ENCODE peak calls at places on chromosomes 12 and 14, in nine cellular contexts. X is RKO, L is T-helper 9 cell, N is heart left ventricle, M is cardiac muscle cell, T is spleen, J is HEK293T, V is NCI-H2107, A is DMS53. Q is an unnamed sample.

GRCh38 chr14:54105406-54105805 is 148.8 kb upstream of the BMP4 start:
- DNase-seq in X (no peak), L (no peak), N (no peak), M (no peak), T (no peak), J (no peak), V (no peak), A (no peak), Q (no peak)

GRCh38 chr14:104431351-104431928 is 148.1 kb upstream of the C14orf180 start:
- DNase-seq in X (no peak), L (no peak), N (no peak), M (no peak), T (no peak), J (no peak), V (no peak), A (no peak), Q (no peak)

GRCh38 chr12:21776242-21776641 is 1.7 kb upstream of the KCNJ8 start:
- DNase-seq in X (no peak), L (no peak), N (peak), M (no peak), T (no peak), J (no peak), V (no peak), A (no peak), Q (no peak)

GRCh38 chr12:103965255-103965589 is 450 bp upstream of the TDG start:
- DNase-seq in X (no peak), L (no peak), N (no peak), M (no peak), T (no peak), J (no peak), V (no peak), A (peak), Q (no peak)

GRCh38 chr12:13175499-13175898 is 21.0 kb upstream of the EMP1 start:
- DNase-seq in X (no peak), L (no peak), N (no peak), M (no peak), T (no peak), J (no peak), V (no peak), A (no peak), Q (no peak)

GRCh38 chr12:6701078-6701768 is 608 bp upstream of the PIANP start:
- DNase-seq in X (no peak), L (no peak), N (no peak), M (no peak), T (peak), J (no peak), V (no peak), A (no peak), Q (no peak)

GRCh38 chr14:68814376-68815287 is 21.8 kb upstream of the ZFP36L1 start:
- DNase-seq in X (peak), L (peak), N (peak), M (peak), T (peak), J (peak), V (no peak), A (peak), Q (no peak)

GRCh38 chr12:3077572-3078081 is 448 bp downstream of the TSPAN9 start:
- DNase-seq in X (peak), L (peak), N (peak), M (peak), T (no peak), J (no peak), V (no peak), A (peak), Q (no peak)

GRCh38 chr12:115830070-115830469 is 447.4 kb downstream of the MED13L start:
- DNase-seq in X (no peak), L (no peak), N (no peak), M (no peak), T (no peak), J (no peak), V (no peak), A (no peak), Q (no peak)

GRCh38 chr14:99320105-99320572 is 48.1 kb upstream of the BCL11B start:
- DNase-seq in X (peak), L (peak), N (peak), M (peak), T (peak), J (peak), V (peak), A (peak), Q (peak)

GRCh38 chr14:65019944-65020566 is 33.4 kb downstream of the FNTB start:
- DNase-seq in X (peak), L (no peak), N (no peak), M (peak), T (no peak), J (peak), V (no peak), A (peak), Q (no peak)

GRCh38 chr12:98352835-98353234 is 162.6 kb upstream of the TMPO start:
- DNase-seq in X (no peak), L (no peak), N (no peak), M (peak), T (no peak), J (no peak), V (no peak), A (peak), Q (no peak)

GRCh38 chr12:52035926-52036325 is 15.3 kb upstream of the NR4A1 start:
- DNase-seq in X (no peak), L (no peak), N (no peak), M (no peak), T (no peak), J (no peak), V (no peak), A (no peak), Q (no peak)

GRCh38 chr12:16573652-16574077 is 32.3 kb downstream of the LMO3 start:
- DNase-seq in X (no peak), L (no peak), N (peak), M (peak), T (no peak), J (no peak), V (no peak), A (no peak), Q (no peak)

GRCh38 chr12:67414011-67414715 is 145.0 kb downstream of the CAND1 start:
- DNase-seq in X (no peak), L (no peak), N (no peak), M (no peak), T (no peak), J (no peak), V (no peak), A (peak), Q (no peak)

GRCh38 chr12:110543252-110543959 is 39.7 kb downstream of the PPTC7 start:
- DNase-seq in X (no peak), L (no peak), N (peak), M (peak), T (no peak), J (no peak), V (peak), A (no peak), Q (no peak)

GRCh38 chr12:53187145-53187899 is 6.6 kb upstream of the CSAD start:
- DNase-seq in X (no peak), L (no peak), N (no peak), M (no peak), T (no peak), J (no peak), V (no peak), A (no peak), Q (no peak)

GRCh38 chr12:6915789-6916285 is 1.5 kb downstream of the ENO2 start:
- DNase-seq in X (no peak), L (no peak), N (no peak), M (no peak), T (peak), J (no peak), V (no peak), A (no peak), Q (no peak)